ENCODE peak calls at places on chromosomes 4 and X, in eight cellular contexts. One of them, this sample, is unnamed. For H3K9me3, the result is how much of the 10 kb centered on the place peaks cover.

GRCh38 chrX:36908801-36909403 is 99.3 kb upstream of the FAM47C start:
- DNase-seq in endodermal cell: no peak
- DNase-seq in prostate gland: no peak
- DNase-seq in psoas muscle: no peak
- DNase-seq in tibial nerve: no peak
- DNase-seq in IMR-90: peak
- DNase-seq in CD8-positive, alpha-beta T cell: no peak
- DNase-seq in ascending aorta: no peak
- DNase-seq in this sample: no peak

GRCh38 chr4:87947381-87948160 is 27.9 kb upstream of the SPP1 start:
- DNase-seq in endodermal cell: no peak
- DNase-seq in prostate gland: no peak
- DNase-seq in psoas muscle: no peak
- DNase-seq in tibial nerve: no peak
- DNase-seq in IMR-90: no peak
- DNase-seq in CD8-positive, alpha-beta T cell: no peak
- DNase-seq in ascending aorta: no peak
- DNase-seq in this sample: no peak

GRCh38 chr4:101019941-101020401 is 327.4 kb downstream of the PPP3CA start:
- DNase-seq in endodermal cell: peak
- DNase-seq in prostate gland: no peak
- DNase-seq in psoas muscle: no peak
- DNase-seq in tibial nerve: no peak
- DNase-seq in IMR-90: peak
- DNase-seq in CD8-positive, alpha-beta T cell: peak
- DNase-seq in ascending aorta: no peak
- DNase-seq in this sample: no peak

GRCh38 chrX:119537487-119537886 is 27.7 kb downstream of the STEEP1 start:
- DNase-seq in endodermal cell: no peak
- DNase-seq in prostate gland: no peak
- DNase-seq in psoas muscle: no peak
- DNase-seq in tibial nerve: no peak
- DNase-seq in IMR-90: no peak
- DNase-seq in CD8-positive, alpha-beta T cell: no peak
- DNase-seq in ascending aorta: no peak
- DNase-seq in this sample: no peak

GRCh38 chr4:133996431-133997121 is 205.0 kb downstream of the PABPC4L start:
- DNase-seq in endodermal cell: peak
- DNase-seq in prostate gland: no peak
- DNase-seq in psoas muscle: no peak
- DNase-seq in tibial nerve: no peak
- DNase-seq in IMR-90: no peak
- DNase-seq in CD8-positive, alpha-beta T cell: no peak
- DNase-seq in ascending aorta: no peak
- DNase-seq in this sample: no peak

GRCh38 chr4:61838072-61838471 is 637.9 kb downstream of the ADGRL3 start:
- DNase-seq in endodermal cell: no peak
- DNase-seq in prostate gland: no peak
- DNase-seq in psoas muscle: no peak
- DNase-seq in tibial nerve: no peak
- DNase-seq in IMR-90: no peak
- DNase-seq in CD8-positive, alpha-beta T cell: no peak
- DNase-seq in ascending aorta: no peak
- DNase-seq in this sample: no peak

GRCh38 chr4:123378794-123379193 is 17.8 kb upstream of the SPRY1 start:
- DNase-seq in endodermal cell: peak
- DNase-seq in prostate gland: no peak
- DNase-seq in psoas muscle: no peak
- DNase-seq in tibial nerve: no peak
- DNase-seq in IMR-90: no peak
- DNase-seq in CD8-positive, alpha-beta T cell: no peak
- DNase-seq in ascending aorta: no peak
- DNase-seq in this sample: no peak

GRCh38 chrX:13658602-13659001 is 5.7 kb downstream of the TCEANC start:
- DNase-seq in endodermal cell: no peak
- DNase-seq in prostate gland: peak
- DNase-seq in psoas muscle: no peak
- DNase-seq in tibial nerve: peak
- DNase-seq in IMR-90: peak
- DNase-seq in CD8-positive, alpha-beta T cell: no peak
- DNase-seq in ascending aorta: no peak
- DNase-seq in this sample: no peak

GRCh38 chrX:14497184-14497666 is 32.1 kb upstream of the GLRA2 start:
- DNase-seq in endodermal cell: no peak
- DNase-seq in prostate gland: no peak
- DNase-seq in psoas muscle: no peak
- DNase-seq in tibial nerve: no peak
- DNase-seq in IMR-90: peak
- DNase-seq in CD8-positive, alpha-beta T cell: peak
- DNase-seq in ascending aorta: no peak
- DNase-seq in this sample: no peak

GRCh38 chrX:119118780-119119395 is 8.7 kb downstream of the KIAA1210 start:
- DNase-seq in endodermal cell: peak
- DNase-seq in prostate gland: peak
- DNase-seq in psoas muscle: peak
- DNase-seq in tibial nerve: peak
- DNase-seq in IMR-90: peak
- DNase-seq in CD8-positive, alpha-beta T cell: peak
- DNase-seq in ascending aorta: no peak
- DNase-seq in this sample: peak

GRCh38 chr4:33193109-33193508 is 2472.9 kb downstream of the PCDH7 start:
- DNase-seq in endodermal cell: no peak
- DNase-seq in prostate gland: no peak
- DNase-seq in psoas muscle: no peak
- DNase-seq in tibial nerve: no peak
- DNase-seq in IMR-90: no peak
- DNase-seq in CD8-positive, alpha-beta T cell: no peak
- DNase-seq in ascending aorta: no peak
- DNase-seq in this sample: no peak

GRCh38 chr4:135601351-135601750 is 1399.8 kb upstream of the PABPC4L start:
- DNase-seq in endodermal cell: no peak
- DNase-seq in prostate gland: no peak
- DNase-seq in psoas muscle: no peak
- DNase-seq in tibial nerve: no peak
- DNase-seq in IMR-90: no peak
- DNase-seq in CD8-positive, alpha-beta T cell: no peak
- DNase-seq in ascending aorta: no peak
- DNase-seq in this sample: no peak

GRCh38 chr4:187124311-187124710 is 400.7 kb upstream of the FAT1 start:
- DNase-seq in endodermal cell: no peak
- DNase-seq in prostate gland: no peak
- DNase-seq in psoas muscle: no peak
- DNase-seq in tibial nerve: no peak
- DNase-seq in IMR-90: no peak
- DNase-seq in CD8-positive, alpha-beta T cell: no peak
- DNase-seq in ascending aorta: no peak
- DNase-seq in this sample: no peak

GRCh38 chrX:12580548-12580947 is 210.7 kb upstream of the PRPS2 start:
- DNase-seq in endodermal cell: no peak
- DNase-seq in prostate gland: no peak
- DNase-seq in psoas muscle: no peak
- DNase-seq in tibial nerve: no peak
- DNase-seq in IMR-90: peak
- DNase-seq in CD8-positive, alpha-beta T cell: no peak
- DNase-seq in ascending aorta: no peak
- DNase-seq in this sample: no peak

GRCh38 chr4:87101543-87102199 is 118.7 kb downstream of the KLHL8 start:
- DNase-seq in endodermal cell: no peak
- DNase-seq in prostate gland: no peak
- DNase-seq in psoas muscle: no peak
- DNase-seq in tibial nerve: no peak
- DNase-seq in IMR-90: no peak
- DNase-seq in CD8-positive, alpha-beta T cell: no peak
- DNase-seq in ascending aorta: no peak
- DNase-seq in this sample: no peak

GRCh38 chr4:24743931-24744330 is 51.4 kb upstream of the SOD3 start:
- DNase-seq in endodermal cell: peak
- DNase-seq in prostate gland: no peak
- DNase-seq in psoas muscle: no peak
- DNase-seq in tibial nerve: no peak
- DNase-seq in IMR-90: peak
- DNase-seq in CD8-positive, alpha-beta T cell: no peak
- DNase-seq in ascending aorta: no peak
- DNase-seq in this sample: no peak

GRCh38 chr4:152398060-152398459 is 137.8 kb downstream of the FBXW7 start:
- DNase-seq in endodermal cell: no peak
- DNase-seq in prostate gland: no peak
- DNase-seq in psoas muscle: no peak
- DNase-seq in tibial nerve: no peak
- DNase-seq in IMR-90: peak
- DNase-seq in CD8-positive, alpha-beta T cell: no peak
- DNase-seq in ascending aorta: no peak
- DNase-seq in this sample: no peak
- TF ChIP-seq CTCF in endodermal cell: peak
- TF ChIP-seq CTCF in prostate gland: no peak
- TF ChIP-seq CTCF in psoas muscle: peak
- TF ChIP-seq CTCF in tibial nerve: peak
- TF ChIP-seq CTCF in IMR-90: peak
- TF ChIP-seq CTCF in CD8-positive, alpha-beta T cell: peak
- TF ChIP-seq CTCF in ascending aorta: no peak
- TF ChIP-seq CTCF in this sample: no peak

GRCh38 chr4:132275583-132276121 is 873.4 kb upstream of the PCDH10 start:
- DNase-seq in endodermal cell: no peak
- DNase-seq in prostate gland: no peak
- DNase-seq in psoas muscle: no peak
- DNase-seq in tibial nerve: no peak
- DNase-seq in IMR-90: no peak
- DNase-seq in CD8-positive, alpha-beta T cell: no peak
- DNase-seq in ascending aorta: no peak
- DNase-seq in this sample: no peak
- H3K9me3 ChIP-seq in endodermal cell: under half
- H3K9me3 ChIP-seq in prostate gland: under half
- H3K9me3 ChIP-seq in psoas muscle: under half
- H3K9me3 ChIP-seq in tibial nerve: under half
- H3K9me3 ChIP-seq in IMR-90: under half
- H3K9me3 ChIP-seq in CD8-positive, alpha-beta T cell: under half
- H3K9me3 ChIP-seq in ascending aorta: under half
- H3K9me3 ChIP-seq in this sample: under half

GRCh38 chrX:38225093-38225492 is 4.4 kb upstream of the SRPX start:
- DNase-seq in endodermal cell: peak
- DNase-seq in prostate gland: no peak
- DNase-seq in psoas muscle: no peak
- DNase-seq in tibial nerve: no peak
- DNase-seq in IMR-90: peak
- DNase-seq in CD8-positive, alpha-beta T cell: no peak
- DNase-seq in ascending aorta: no peak
- DNase-seq in this sample: no peak

GRCh38 chrX:38220024-38220935 is at the start of gene SRPX:
- DNase-seq in endodermal cell: peak
- DNase-seq in prostate gland: peak
- DNase-seq in psoas muscle: peak
- DNase-seq in tibial nerve: peak
- DNase-seq in IMR-90: peak
- DNase-seq in CD8-positive, alpha-beta T cell: no peak
- DNase-seq in ascending aorta: no peak
- DNase-seq in this sample: no peak

GRCh38 chrX:38224160-38224559 is 3.5 kb upstream of the SRPX start:
- DNase-seq in endodermal cell: no peak
- DNase-seq in prostate gland: no peak
- DNase-seq in psoas muscle: no peak
- DNase-seq in tibial nerve: no peak
- DNase-seq in IMR-90: no peak
- DNase-seq in CD8-positive, alpha-beta T cell: no peak
- DNase-seq in ascending aorta: no peak
- DNase-seq in this sample: no peak

GRCh38 chrX:38220936-38221386 is 290 bp upstream of the SRPX start:
- DNase-seq in endodermal cell: no peak
- DNase-seq in prostate gland: no peak
- DNase-seq in psoas muscle: peak
- DNase-seq in tibial nerve: no peak
- DNase-seq in IMR-90: peak
- DNase-seq in CD8-positive, alpha-beta T cell: no peak
- DNase-seq in ascending aorta: no peak
- DNase-seq in this sample: no peak

GRCh38 chrX:38221391-38221929 is 789 bp upstream of the SRPX start:
- DNase-seq in endodermal cell: no peak
- DNase-seq in prostate gland: no peak
- DNase-seq in psoas muscle: no peak
- DNase-seq in tibial nerve: no peak
- DNase-seq in IMR-90: no peak
- DNase-seq in CD8-positive, alpha-beta T cell: no peak
- DNase-seq in ascending aorta: no peak
- DNase-seq in this sample: no peak
- H3K4me3 ChIP-seq in endodermal cell: peak
- H3K4me3 ChIP-seq in prostate gland: no peak
- H3K4me3 ChIP-seq in psoas muscle: no peak
- H3K4me3 ChIP-seq in tibial nerve: peak
- H3K4me3 ChIP-seq in IMR-90: peak
- H3K4me3 ChIP-seq in CD8-positive, alpha-beta T cell: no peak
- H3K4me3 ChIP-seq in ascending aorta: no peak
- H3K4me3 ChIP-seq in this sample: peak

DNA sequence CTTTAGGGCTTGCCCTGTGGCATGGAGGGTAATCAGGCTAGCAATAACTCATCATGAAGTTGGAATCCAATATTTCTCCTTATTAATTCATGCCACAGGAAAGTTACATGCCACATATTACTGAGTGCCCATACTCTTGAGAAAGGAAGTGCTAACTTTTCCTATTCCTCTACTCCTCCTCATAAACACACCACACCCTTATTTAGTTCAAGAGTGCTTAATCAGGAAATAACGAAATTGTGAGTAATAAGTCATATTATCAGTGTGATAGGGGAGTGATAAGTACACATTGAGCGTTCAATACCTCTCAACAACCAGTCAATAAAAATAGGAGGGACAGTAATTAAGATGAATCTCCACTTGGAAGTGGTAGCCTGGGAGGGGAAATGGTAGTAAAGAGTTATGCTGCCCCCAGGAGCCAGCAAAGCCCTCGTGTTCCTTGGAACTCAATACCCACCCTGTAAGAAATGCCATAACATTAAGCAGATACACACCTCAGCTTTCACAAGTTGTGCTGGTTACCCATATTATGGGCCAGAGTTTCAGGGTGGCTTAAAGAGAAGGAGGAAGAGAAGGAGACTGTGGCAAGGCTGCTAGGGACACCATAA is 410.0 kb upstream of the NR3C2 start:
- DNase-seq in endodermal cell: no peak
- DNase-seq in prostate gland: no peak
- DNase-seq in psoas muscle: no peak
- DNase-seq in tibial nerve: no peak
- DNase-seq in IMR-90: no peak
- DNase-seq in CD8-positive, alpha-beta T cell: no peak
- DNase-seq in ascending aorta: no peak
- DNase-seq in this sample: no peak
- TF ChIP-seq CTCF in endodermal cell: peak
- TF ChIP-seq CTCF in prostate gland: no peak
- TF ChIP-seq CTCF in psoas muscle: peak
- TF ChIP-seq CTCF in tibial nerve: no peak
- TF ChIP-seq CTCF in IMR-90: peak
- TF ChIP-seq CTCF in CD8-positive, alpha-beta T cell: no peak
- TF ChIP-seq CTCF in ascending aorta: no peak
- TF ChIP-seq CTCF in this sample: no peak

DNA sequence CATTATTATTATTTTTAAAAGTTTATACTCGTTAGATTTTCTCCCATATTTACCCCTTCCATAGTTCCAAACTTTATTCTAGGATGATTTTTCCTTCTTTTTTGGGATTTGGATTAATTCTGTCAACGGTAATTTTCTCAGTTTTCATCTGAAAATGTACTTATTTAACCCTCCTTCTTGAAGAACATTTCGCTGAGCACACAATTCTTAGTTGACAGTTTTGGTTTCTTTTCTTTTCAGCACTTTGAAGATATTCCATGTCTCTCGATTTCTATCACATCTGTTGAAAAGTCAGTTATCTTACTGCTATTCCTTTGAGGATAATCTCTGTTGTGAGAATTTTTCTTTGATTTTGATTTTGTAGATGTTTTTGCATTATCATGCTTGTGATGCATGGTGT is 85.2 kb downstream of the SCLT1 start:
- DNase-seq in endodermal cell: no peak
- DNase-seq in prostate gland: no peak
- DNase-seq in psoas muscle: no peak
- DNase-seq in tibial nerve: no peak
- DNase-seq in IMR-90: no peak
- DNase-seq in CD8-positive, alpha-beta T cell: no peak
- DNase-seq in ascending aorta: no peak
- DNase-seq in this sample: no peak
- H3K9me3 ChIP-seq in endodermal cell: under half
- H3K9me3 ChIP-seq in prostate gland: under half
- H3K9me3 ChIP-seq in psoas muscle: under half
- H3K9me3 ChIP-seq in tibial nerve: half or more
- H3K9me3 ChIP-seq in IMR-90: under half
- H3K9me3 ChIP-seq in CD8-positive, alpha-beta T cell: under half
- H3K9me3 ChIP-seq in ascending aorta: under half
- H3K9me3 ChIP-seq in this sample: under half

This sample was measured in thoracic aorta.